ENCODE peak calls at places on chromosomes 16 and 17, in six cellular contexts. One of them, this sample, is unnamed.

GRCh38 chr17:36928450-36929125 is 8.7 kb upstream of the LHX1 start:
- DNase-seq in ovary: no peak
- DNase-seq in right lobe of liver: no peak
- DNase-seq in thyroid gland: no peak
- DNase-seq in CD4-positive, alpha-beta T cell: no peak
- DNase-seq in effector memory CD4-positive, alpha-beta T cell: no peak
- DNase-seq in this sample: no peak

GRCh38 chr17:45430006-45430737 is 2.5 kb downstream of the ARHGAP27 start:
- DNase-seq in ovary: no peak
- DNase-seq in right lobe of liver: no peak
- DNase-seq in thyroid gland: no peak
- DNase-seq in CD4-positive, alpha-beta T cell: no peak
- DNase-seq in effector memory CD4-positive, alpha-beta T cell: no peak
- DNase-seq in this sample: no peak

GRCh38 chr16:2243031-2243528 is 6.8 kb downstream of the DNASE1L2 start:
- DNase-seq in ovary: no peak
- DNase-seq in right lobe of liver: no peak
- DNase-seq in thyroid gland: no peak
- DNase-seq in CD4-positive, alpha-beta T cell: no peak
- DNase-seq in effector memory CD4-positive, alpha-beta T cell: no peak
- DNase-seq in this sample: no peak

GRCh38 chr17:31130286-31131224 is 35.8 kb downstream of the NF1 start:
- DNase-seq in ovary: no peak
- DNase-seq in right lobe of liver: no peak
- DNase-seq in thyroid gland: peak
- DNase-seq in CD4-positive, alpha-beta T cell: no peak
- DNase-seq in effector memory CD4-positive, alpha-beta T cell: no peak
- DNase-seq in this sample: no peak

GRCh38 chr17:29115906-29116651 is 64.1 kb downstream of the MYO18A start:
- DNase-seq in ovary: no peak
- DNase-seq in right lobe of liver: no peak
- DNase-seq in thyroid gland: no peak
- DNase-seq in CD4-positive, alpha-beta T cell: no peak
- DNase-seq in effector memory CD4-positive, alpha-beta T cell: no peak
- DNase-seq in this sample: no peak

GRCh38 chr16:64397042-64397441 is 724.8 kb downstream of the CDH11 start:
- DNase-seq in ovary: no peak
- DNase-seq in right lobe of liver: no peak
- DNase-seq in thyroid gland: no peak
- DNase-seq in CD4-positive, alpha-beta T cell: no peak
- DNase-seq in effector memory CD4-positive, alpha-beta T cell: no peak
- DNase-seq in this sample: no peak

GRCh38 chr17:37527249-37527851 is 37.7 kb downstream of the DUSP14 start:
- DNase-seq in ovary: no peak
- DNase-seq in right lobe of liver: no peak
- DNase-seq in thyroid gland: no peak
- DNase-seq in CD4-positive, alpha-beta T cell: no peak
- DNase-seq in effector memory CD4-positive, alpha-beta T cell: no peak
- DNase-seq in this sample: no peak

GRCh38 chr17:1137465-1137894 is 42.3 kb downstream of the ABR start:
- DNase-seq in ovary: no peak
- DNase-seq in right lobe of liver: no peak
- DNase-seq in thyroid gland: peak
- DNase-seq in CD4-positive, alpha-beta T cell: no peak
- DNase-seq in effector memory CD4-positive, alpha-beta T cell: peak
- DNase-seq in this sample: no peak

GRCh38 chr17:56918916-56919315 is 5.1 kb upstream of the TRIM25 start:
- DNase-seq in ovary: no peak
- DNase-seq in right lobe of liver: no peak
- DNase-seq in thyroid gland: no peak
- DNase-seq in CD4-positive, alpha-beta T cell: no peak
- DNase-seq in effector memory CD4-positive, alpha-beta T cell: no peak
- DNase-seq in this sample: no peak

DNA sequence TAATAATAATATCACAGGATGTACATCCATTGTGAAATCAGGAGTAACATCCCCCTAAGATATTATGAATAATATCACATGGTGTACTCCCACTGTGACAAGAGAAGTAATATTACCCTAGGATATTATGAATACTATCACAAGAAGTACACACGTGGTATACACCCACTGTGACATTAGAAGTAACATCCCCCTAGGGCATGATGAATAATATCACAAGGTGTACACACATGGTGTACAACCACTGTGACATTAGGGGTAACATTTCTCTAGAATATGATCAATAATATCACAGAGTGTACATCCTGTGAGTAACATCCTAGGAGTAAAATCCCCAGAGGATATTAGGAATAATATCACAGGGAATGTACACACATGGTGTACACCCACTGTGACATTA is 5.0 kb upstream of the TEKT5 start:
- DNase-seq in ovary: no peak
- DNase-seq in right lobe of liver: no peak
- DNase-seq in thyroid gland: no peak
- DNase-seq in CD4-positive, alpha-beta T cell: no peak
- DNase-seq in effector memory CD4-positive, alpha-beta T cell: no peak
- DNase-seq in this sample: no peak
- H3K27ac ChIP-seq in ovary: no peak
- H3K27ac ChIP-seq in right lobe of liver: no peak
- H3K27ac ChIP-seq in thyroid gland: no peak
- H3K27ac ChIP-seq in CD4-positive, alpha-beta T cell: no peak
- H3K27ac ChIP-seq in effector memory CD4-positive, alpha-beta T cell: no peak
- H3K27ac ChIP-seq in this sample: no peak

DNA sequence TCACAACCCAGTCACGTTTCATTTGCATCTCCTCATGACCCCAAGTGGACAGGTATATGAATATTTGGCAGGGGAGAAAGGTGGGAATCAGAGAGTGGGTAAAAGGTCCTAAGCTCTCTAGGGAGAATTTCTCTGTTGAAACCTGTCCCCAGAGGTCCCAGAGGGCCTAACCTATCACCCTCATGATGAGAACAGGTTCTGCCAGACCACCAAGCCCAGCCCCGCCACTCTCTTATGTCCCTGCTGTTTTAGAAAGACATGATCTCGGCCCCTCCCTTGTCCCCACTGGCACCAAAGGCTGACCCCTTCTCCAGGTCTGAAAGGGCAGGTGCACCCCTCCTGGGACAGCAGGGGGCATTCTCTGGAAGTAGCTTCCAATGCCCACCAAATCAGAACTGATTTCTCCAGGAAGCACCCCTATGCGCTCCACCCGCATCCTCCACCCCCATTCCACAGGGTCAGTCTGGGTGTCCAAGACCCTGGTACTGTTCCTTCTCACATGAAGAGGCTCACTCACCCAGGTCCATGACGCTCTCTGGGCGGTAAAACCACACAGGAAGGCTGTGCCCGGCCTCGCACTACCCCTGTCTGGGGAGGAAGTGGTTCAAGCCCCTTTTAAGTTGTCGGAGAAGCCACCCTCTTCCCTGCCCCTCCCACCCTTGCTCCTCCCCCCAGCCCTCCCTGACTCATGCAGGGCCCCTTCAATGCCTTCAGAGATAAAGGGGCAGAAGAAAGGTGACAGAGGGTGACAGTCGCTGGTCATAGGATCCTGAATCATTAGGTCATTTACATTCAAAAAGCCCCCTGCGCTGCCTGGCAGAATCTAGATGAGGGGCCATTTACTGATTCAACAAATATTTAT is at the start of gene CCR7:
- DNase-seq in ovary: no peak
- DNase-seq in right lobe of liver: no peak
- DNase-seq in thyroid gland: no peak
- DNase-seq in CD4-positive, alpha-beta T cell: peak
- DNase-seq in effector memory CD4-positive, alpha-beta T cell: peak
- DNase-seq in this sample: no peak
- H3K27ac ChIP-seq in ovary: no peak
- H3K27ac ChIP-seq in right lobe of liver: no peak
- H3K27ac ChIP-seq in thyroid gland: no peak
- H3K27ac ChIP-seq in CD4-positive, alpha-beta T cell: peak
- H3K27ac ChIP-seq in effector memory CD4-positive, alpha-beta T cell: peak
- H3K27ac ChIP-seq in this sample: no peak

GRCh38 chr16:57284952-57285263 is 436 bp upstream of the PLLP start:
- DNase-seq in ovary: no peak
- DNase-seq in right lobe of liver: no peak
- DNase-seq in thyroid gland: no peak
- DNase-seq in CD4-positive, alpha-beta T cell: no peak
- DNase-seq in effector memory CD4-positive, alpha-beta T cell: no peak
- DNase-seq in this sample: no peak
- H3K27ac ChIP-seq in ovary: no peak
- H3K27ac ChIP-seq in right lobe of liver: no peak
- H3K27ac ChIP-seq in thyroid gland: no peak
- H3K27ac ChIP-seq in CD4-positive, alpha-beta T cell: no peak
- H3K27ac ChIP-seq in effector memory CD4-positive, alpha-beta T cell: no peak
- H3K27ac ChIP-seq in this sample: peak

GRCh38 chr17:74389094-74389753 is 21.9 kb downstream of the GPR142 start:
- DNase-seq in ovary: no peak
- DNase-seq in right lobe of liver: no peak
- DNase-seq in thyroid gland: no peak
- DNase-seq in CD4-positive, alpha-beta T cell: no peak
- DNase-seq in effector memory CD4-positive, alpha-beta T cell: no peak
- DNase-seq in this sample: no peak
- H3K27ac ChIP-seq in ovary: no peak
- H3K27ac ChIP-seq in right lobe of liver: no peak
- H3K27ac ChIP-seq in thyroid gland: no peak
- H3K27ac ChIP-seq in CD4-positive, alpha-beta T cell: no peak
- H3K27ac ChIP-seq in effector memory CD4-positive, alpha-beta T cell: no peak
- H3K27ac ChIP-seq in this sample: no peak

DNA sequence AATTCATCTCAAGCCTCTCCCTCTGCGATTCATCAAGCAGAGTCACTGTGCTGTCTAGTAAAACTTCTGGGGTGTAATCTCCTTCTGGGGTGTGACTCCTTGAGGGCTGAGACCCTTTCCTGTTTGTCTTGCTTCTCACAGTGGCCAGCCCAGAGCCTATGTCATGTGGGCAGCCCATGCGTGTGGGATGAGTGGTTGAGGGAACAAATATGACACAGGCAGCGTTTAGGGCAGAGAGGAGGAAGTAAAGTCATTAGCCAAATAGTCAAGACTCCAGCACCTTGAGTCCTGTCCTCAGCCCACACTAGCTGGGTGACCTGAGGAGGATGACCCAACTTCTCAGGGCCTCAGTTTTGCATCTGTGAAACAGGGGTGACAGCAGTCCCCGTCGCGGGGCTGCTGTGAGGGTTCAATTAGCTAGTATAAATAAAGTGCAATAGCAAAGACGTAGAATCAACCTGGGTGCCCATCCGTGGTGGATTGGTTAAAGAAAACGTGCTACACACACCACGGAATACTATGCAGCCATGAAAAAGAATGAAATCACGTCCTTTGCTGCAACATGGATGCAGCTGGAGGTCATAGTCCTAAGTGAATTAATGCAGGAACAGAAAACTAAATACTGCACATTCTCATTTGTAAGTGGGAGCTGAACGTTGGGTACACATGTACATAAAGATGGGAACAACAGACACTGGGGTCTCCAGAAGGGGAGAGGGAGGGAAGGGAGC is 4.5 kb upstream of the ITGAX start:
- DNase-seq in ovary: no peak
- DNase-seq in right lobe of liver: no peak
- DNase-seq in thyroid gland: no peak
- DNase-seq in CD4-positive, alpha-beta T cell: no peak
- DNase-seq in effector memory CD4-positive, alpha-beta T cell: no peak
- DNase-seq in this sample: peak
- H3K27ac ChIP-seq in ovary: no peak
- H3K27ac ChIP-seq in right lobe of liver: no peak
- H3K27ac ChIP-seq in thyroid gland: no peak
- H3K27ac ChIP-seq in CD4-positive, alpha-beta T cell: no peak
- H3K27ac ChIP-seq in effector memory CD4-positive, alpha-beta T cell: no peak
- H3K27ac ChIP-seq in this sample: no peak

This sample was measured in caudate nucleus.